ENCODE peak calls at places on chromosomes 4 and X, in seven cellular contexts. R is stimulated activated CD4-positive, alpha-beta T cell treated with anti-CD3 and anti-CD28 coated beads, Interleukin-4, amount 100 ng/mL, for 4 hours; N is Ammon's horn; Q is NCI-H460; T is stimulated activated naive CD4-positive, alpha-beta T cell; P is choroid plexus epithelial cell; S is stimulated activated CD8-positive, alpha-beta memory T cell treated with anti-CD3 and anti-CD28 coated beads, Interleukin-7, amount 100 ng/mL, for 1 hour. K is an unnamed sample.

GRCh38 chr4:10054571-10055041 is 33.3 kb upstream of the SLC2A9 start:
- DNase-seq in Q (no peak), S (no peak), T (no peak), R (no peak), N (no peak), P (no peak), K (peak)

GRCh38 chr4:74045247-74045646 is 6.8 kb upstream of the CXCL3 start:
- DNase-seq in T (no peak), S (no peak), N (no peak), P (no peak), Q (no peak), R (no peak), K (no peak)

GRCh38 chr4:168119870-168120269 is 27.5 kb downstream of the ANXA10 start:
- DNase-seq in N (no peak), T (no peak), Q (no peak), P (no peak), R (no peak), S (no peak), K (peak)

GRCh38 chr4:1381944-1382541 is 24.2 kb downstream of the NKX1-1 start:
- DNase-seq in Q (no peak), S (no peak), T (no peak), R (no peak), N (no peak), P (no peak), K (no peak)

GRCh38 chr4:61202638-61203495 is 2.7 kb downstream of the ADGRL3 start:
- DNase-seq in P (peak), S (no peak), R (no peak), T (no peak), N (peak), Q (no peak), K (no peak)

GRCh38 chr4:148116264-148116663 is 325.9 kb downstream of the NR3C2 start:
- DNase-seq in P (peak), Q (no peak), S (no peak), N (peak), T (no peak), R (no peak), K (peak)

GRCh38 chrX:136176399-136176825 is 29.1 kb downstream of the FHL1 start:
- DNase-seq in S (no peak), Q (no peak), P (peak), R (no peak), N (no peak), T (no peak), K (peak)

GRCh38 chrX:69543572-69543971 is 39.4 kb downstream of the NALF2 start:
- DNase-seq in S (no peak), P (no peak), R (no peak), Q (no peak), N (no peak), T (no peak), K (no peak)

GRCh38 chr4:52298444-52298843 is 247.3 kb downstream of the SPATA18 start:
- DNase-seq in Q (no peak), N (no peak), R (no peak), T (no peak), S (no peak), P (no peak), K (no peak)

GRCh38 chr4:54217642-54218486 is 11.2 kb upstream of the PDGFRA start:
- DNase-seq in P (peak), T (peak), S (no peak), Q (peak), R (peak), N (peak), K (peak)

GRCh38 chrX:153732406-153732805 is 7.8 kb downstream of the ABCD1 start:
- DNase-seq in R (no peak), P (no peak), Q (no peak), N (no peak), T (no peak), S (no peak), K (no peak)

GRCh38 chr4:86522349-86522748 is 71.8 kb upstream of the PTPN13 start:
- DNase-seq in S (no peak), R (no peak), P (peak), T (no peak), Q (no peak), N (no peak), K (peak)

GRCh38 chrX:8364369-8365141 is 100.1 kb upstream of the VCX3B start:
- DNase-seq in N (no peak), T (no peak), P (no peak), R (no peak), Q (no peak), S (no peak), K (no peak)

GRCh38 chr4:139909036-139909435 is 243.4 kb downstream of the MGST2 start:
- DNase-seq in S (no peak), N (no peak), R (no peak), T (no peak), Q (no peak), P (no peak), K (no peak)

GRCh38 chr4:104064650-104065577 is 345.1 kb upstream of the TACR3 start:
- DNase-seq in P (peak), T (no peak), S (no peak), N (peak), R (no peak), Q (peak), K (peak)

GRCh38 chrX:72255445-72255844 is 16.6 kb upstream of the ERCC6L start:
- DNase-seq in P (no peak), R (no peak), Q (no peak), S (no peak), N (peak), T (no peak), K (no peak)

GRCh38 chr4:1490011-1490905 is 84.0 kb upstream of the NKX1-1 start:
- DNase-seq in P (no peak), T (no peak), R (no peak), S (no peak), Q (no peak), N (no peak), K (no peak)

GRCh38 chrX:68045008-68045577 is 388.2 kb downstream of the OPHN1 start:
- DNase-seq in N (no peak), Q (no peak), R (no peak), T (no peak), S (no peak), P (no peak), K (no peak)

GRCh38 chr4:8915201-8916200 is 43.9 kb upstream of the HMX1 start:
- DNase-seq in N (no peak), Q (no peak), T (no peak), P (no peak), R (no peak), S (no peak), K (no peak)

GRCh38 chrX:48933757-48934156 is 14.9 kb upstream of the PIM2 start:
- DNase-seq in N (no peak), T (no peak), Q (no peak), S (no peak), R (no peak), P (no peak), K (no peak)

GRCh38 chr4:94591289-94591688 is 139.5 kb downstream of the PDLIM5 start:
- DNase-seq in P (no peak), N (no peak), R (no peak), S (no peak), T (no peak), Q (no peak), K (no peak)

GRCh38 chrX:41066969-41067368 is 18.3 kb upstream of the USP9X start:
- DNase-seq in T (no peak), N (no peak), Q (no peak), R (no peak), P (no peak), S (no peak), K (no peak)

GRCh38 chr4:185535818-185536729 is 767 bp upstream of the PDLIM3 start:
- DNase-seq in S (no peak), R (no peak), N (peak), Q (no peak), P (peak), T (no peak), K (no peak)

GRCh38 chr4:134078230-134078914 is 123.2 kb downstream of the PABPC4L start:
- DNase-seq in P (no peak), T (no peak), S (no peak), Q (no peak), R (no peak), N (no peak), K (no peak)

GRCh38 chrX:41559662-41560061 is 112.5 kb downstream of the NYX start:
- DNase-seq in R (peak), Q (no peak), N (peak), S (no peak), P (peak), T (no peak), K (peak)

GRCh38 chr4:64736999-64737853 is 328.0 kb upstream of the TECRL start:
- DNase-seq in R (no peak), Q (no peak), T (no peak), S (no peak), P (no peak), N (no peak), K (no peak)

GRCh38 chrX:666762-667161 is 36.2 kb downstream of the SHOX start:
- DNase-seq in R (no peak), T (no peak), N (no peak), Q (no peak), S (no peak), P (no peak), K (no peak)

GRCh38 chr4:6287017-6287788 is 17.6 kb downstream of the WFS1 start:
- DNase-seq in R (no peak), S (no peak), T (no peak), Q (no peak), P (no peak), N (no peak), K (no peak)

GRCh38 chr4:173516621-173517612 is 13.1 kb downstream of the HAND2 start:
- DNase-seq in P (no peak), S (no peak), T (no peak), Q (no peak), R (no peak), N (no peak), K (peak)

GRCh38 chr4:74934016-74934821 is 1.3 kb downstream of the PARM1 start:
- DNase-seq in R (no peak), P (peak), Q (no peak), N (peak), T (no peak), S (no peak), K (peak)

K was measured in fibroblast of the aortic adventitia.